ENCODE peak calls at places on chromosomes 1 and 21, in seven cellular contexts. One of them, this sample, is unnamed.

GRCh38 chr1:231376875-231377549 is 38.9 kb downstream of the SPRTN start:
- DNase-seq in stimulated activated CD4-positive, alpha-beta T cell treated with anti-CD3 and anti-CD28 coated beads, Interleukin-1b, Interleukin-23, amount 100 ng/mL, for 4 hours: no peak
- DNase-seq in activated CD4-positive, alpha-beta T cell treated with anti-CD3 and anti-CD28 coated beads, Interleukin-2, amount 50 U/mL, for 1 hour: no peak
- DNase-seq in epithelial cell of esophagus: no peak
- DNase-seq in NAMALWA: no peak
- DNase-seq in memory B cell: no peak
- DNase-seq in NCI-H2081: no peak
- DNase-seq in this sample: no peak

GRCh38 chr1:17192394-17193221 is 12.3 kb upstream of the PADI1 start:
- DNase-seq in memory B cell: no peak
- DNase-seq in stimulated activated CD4-positive, alpha-beta T cell treated with anti-CD3 and anti-CD28 coated beads, Interleukin-1b, Interleukin-23, amount 100 ng/mL, for 4 hours: no peak
- DNase-seq in epithelial cell of esophagus: peak
- DNase-seq in NAMALWA: no peak
- DNase-seq in NCI-H2081: no peak
- DNase-seq in activated CD4-positive, alpha-beta T cell treated with anti-CD3 and anti-CD28 coated beads, Interleukin-2, amount 50 U/mL, for 1 hour: no peak
- DNase-seq in this sample: peak

GRCh38 chr1:205925730-205926129 is 17.5 kb downstream of the SLC26A9 start:
- DNase-seq in activated CD4-positive, alpha-beta T cell treated with anti-CD3 and anti-CD28 coated beads, Interleukin-2, amount 50 U/mL, for 1 hour: no peak
- DNase-seq in memory B cell: no peak
- DNase-seq in NAMALWA: no peak
- DNase-seq in stimulated activated CD4-positive, alpha-beta T cell treated with anti-CD3 and anti-CD28 coated beads, Interleukin-1b, Interleukin-23, amount 100 ng/mL, for 4 hours: no peak
- DNase-seq in epithelial cell of esophagus: peak
- DNase-seq in NCI-H2081: no peak
- DNase-seq in this sample: no peak

GRCh38 chr1:157198619-157199420 is 60.6 kb upstream of the ETV3 start:
- DNase-seq in NCI-H2081: no peak
- DNase-seq in memory B cell: no peak
- DNase-seq in NAMALWA: no peak
- DNase-seq in epithelial cell of esophagus: peak
- DNase-seq in activated CD4-positive, alpha-beta T cell treated with anti-CD3 and anti-CD28 coated beads, Interleukin-2, amount 50 U/mL, for 1 hour: no peak
- DNase-seq in stimulated activated CD4-positive, alpha-beta T cell treated with anti-CD3 and anti-CD28 coated beads, Interleukin-1b, Interleukin-23, amount 100 ng/mL, for 4 hours: no peak
- DNase-seq in this sample: no peak

GRCh38 chr1:231937013-231937754 is 310.6 kb downstream of the DISC1 start:
- DNase-seq in memory B cell: no peak
- DNase-seq in activated CD4-positive, alpha-beta T cell treated with anti-CD3 and anti-CD28 coated beads, Interleukin-2, amount 50 U/mL, for 1 hour: no peak
- DNase-seq in stimulated activated CD4-positive, alpha-beta T cell treated with anti-CD3 and anti-CD28 coated beads, Interleukin-1b, Interleukin-23, amount 100 ng/mL, for 4 hours: no peak
- DNase-seq in NCI-H2081: no peak
- DNase-seq in NAMALWA: no peak
- DNase-seq in epithelial cell of esophagus: no peak
- DNase-seq in this sample: no peak

GRCh38 chr1:61585714-61586113 is 139.2 kb downstream of the TM2D1 start:
- DNase-seq in epithelial cell of esophagus: peak
- DNase-seq in NCI-H2081: peak
- DNase-seq in NAMALWA: no peak
- DNase-seq in activated CD4-positive, alpha-beta T cell treated with anti-CD3 and anti-CD28 coated beads, Interleukin-2, amount 50 U/mL, for 1 hour: no peak
- DNase-seq in stimulated activated CD4-positive, alpha-beta T cell treated with anti-CD3 and anti-CD28 coated beads, Interleukin-1b, Interleukin-23, amount 100 ng/mL, for 4 hours: no peak
- DNase-seq in memory B cell: no peak
- DNase-seq in this sample: no peak

GRCh38 chr1:41695118-41695517 is 210.6 kb upstream of the EDN2 start:
- DNase-seq in memory B cell: no peak
- DNase-seq in activated CD4-positive, alpha-beta T cell treated with anti-CD3 and anti-CD28 coated beads, Interleukin-2, amount 50 U/mL, for 1 hour: no peak
- DNase-seq in epithelial cell of esophagus: peak
- DNase-seq in NAMALWA: no peak
- DNase-seq in stimulated activated CD4-positive, alpha-beta T cell treated with anti-CD3 and anti-CD28 coated beads, Interleukin-1b, Interleukin-23, amount 100 ng/mL, for 4 hours: no peak
- DNase-seq in NCI-H2081: no peak
- DNase-seq in this sample: peak

GRCh38 chr1:232655041-232655745 is 25.3 kb upstream of the SIPA1L2 start:
- DNase-seq in activated CD4-positive, alpha-beta T cell treated with anti-CD3 and anti-CD28 coated beads, Interleukin-2, amount 50 U/mL, for 1 hour: no peak
- DNase-seq in stimulated activated CD4-positive, alpha-beta T cell treated with anti-CD3 and anti-CD28 coated beads, Interleukin-1b, Interleukin-23, amount 100 ng/mL, for 4 hours: no peak
- DNase-seq in NCI-H2081: no peak
- DNase-seq in epithelial cell of esophagus: peak
- DNase-seq in memory B cell: no peak
- DNase-seq in NAMALWA: no peak
- DNase-seq in this sample: peak

GRCh38 chr1:196209265-196209664 is 399.0 kb downstream of the KCNT2 start:
- DNase-seq in NCI-H2081: no peak
- DNase-seq in epithelial cell of esophagus: no peak
- DNase-seq in activated CD4-positive, alpha-beta T cell treated with anti-CD3 and anti-CD28 coated beads, Interleukin-2, amount 50 U/mL, for 1 hour: no peak
- DNase-seq in NAMALWA: no peak
- DNase-seq in stimulated activated CD4-positive, alpha-beta T cell treated with anti-CD3 and anti-CD28 coated beads, Interleukin-1b, Interleukin-23, amount 100 ng/mL, for 4 hours: no peak
- DNase-seq in memory B cell: no peak
- DNase-seq in this sample: no peak

GRCh38 chr1:230986976-230987375 is 8.1 kb downstream of the ARV1 start:
- DNase-seq in NAMALWA: no peak
- DNase-seq in activated CD4-positive, alpha-beta T cell treated with anti-CD3 and anti-CD28 coated beads, Interleukin-2, amount 50 U/mL, for 1 hour: no peak
- DNase-seq in stimulated activated CD4-positive, alpha-beta T cell treated with anti-CD3 and anti-CD28 coated beads, Interleukin-1b, Interleukin-23, amount 100 ng/mL, for 4 hours: no peak
- DNase-seq in epithelial cell of esophagus: peak
- DNase-seq in NCI-H2081: no peak
- DNase-seq in memory B cell: no peak
- DNase-seq in this sample: no peak

GRCh38 chr1:67652800-67653199 is 32.2 kb upstream of the GADD45A start:
- DNase-seq in stimulated activated CD4-positive, alpha-beta T cell treated with anti-CD3 and anti-CD28 coated beads, Interleukin-1b, Interleukin-23, amount 100 ng/mL, for 4 hours: no peak
- DNase-seq in memory B cell: no peak
- DNase-seq in NAMALWA: no peak
- DNase-seq in activated CD4-positive, alpha-beta T cell treated with anti-CD3 and anti-CD28 coated beads, Interleukin-2, amount 50 U/mL, for 1 hour: no peak
- DNase-seq in NCI-H2081: no peak
- DNase-seq in epithelial cell of esophagus: peak
- DNase-seq in this sample: no peak

GRCh38 chr1:79188371-79188770 is 181.8 kb upstream of the ADGRL4 start:
- DNase-seq in memory B cell: no peak
- DNase-seq in stimulated activated CD4-positive, alpha-beta T cell treated with anti-CD3 and anti-CD28 coated beads, Interleukin-1b, Interleukin-23, amount 100 ng/mL, for 4 hours: no peak
- DNase-seq in epithelial cell of esophagus: peak
- DNase-seq in NAMALWA: no peak
- DNase-seq in NCI-H2081: no peak
- DNase-seq in activated CD4-positive, alpha-beta T cell treated with anti-CD3 and anti-CD28 coated beads, Interleukin-2, amount 50 U/mL, for 1 hour: no peak
- DNase-seq in this sample: no peak

GRCh38 chr1:157105298-157105987 is 5.8 kb upstream of the ETV3L start:
- DNase-seq in NCI-H2081: no peak
- DNase-seq in stimulated activated CD4-positive, alpha-beta T cell treated with anti-CD3 and anti-CD28 coated beads, Interleukin-1b, Interleukin-23, amount 100 ng/mL, for 4 hours: no peak
- DNase-seq in NAMALWA: no peak
- DNase-seq in epithelial cell of esophagus: no peak
- DNase-seq in activated CD4-positive, alpha-beta T cell treated with anti-CD3 and anti-CD28 coated beads, Interleukin-2, amount 50 U/mL, for 1 hour: no peak
- DNase-seq in memory B cell: no peak
- DNase-seq in this sample: no peak

GRCh38 chr1:85030536-85030935 is 17.8 kb downstream of the MCOLN3 start:
- DNase-seq in stimulated activated CD4-positive, alpha-beta T cell treated with anti-CD3 and anti-CD28 coated beads, Interleukin-1b, Interleukin-23, amount 100 ng/mL, for 4 hours: no peak
- DNase-seq in memory B cell: no peak
- DNase-seq in activated CD4-positive, alpha-beta T cell treated with anti-CD3 and anti-CD28 coated beads, Interleukin-2, amount 50 U/mL, for 1 hour: no peak
- DNase-seq in NAMALWA: no peak
- DNase-seq in NCI-H2081: no peak
- DNase-seq in epithelial cell of esophagus: no peak
- DNase-seq in this sample: no peak

GRCh38 chr1:150233359-150234308 is 2.3 kb downstream of the ANP32E start:
- DNase-seq in NCI-H2081: no peak
- DNase-seq in activated CD4-positive, alpha-beta T cell treated with anti-CD3 and anti-CD28 coated beads, Interleukin-2, amount 50 U/mL, for 1 hour: peak
- DNase-seq in NAMALWA: peak
- DNase-seq in stimulated activated CD4-positive, alpha-beta T cell treated with anti-CD3 and anti-CD28 coated beads, Interleukin-1b, Interleukin-23, amount 100 ng/mL, for 4 hours: peak
- DNase-seq in epithelial cell of esophagus: peak
- DNase-seq in memory B cell: no peak
- DNase-seq in this sample: no peak

GRCh38 chr1:211376807-211377206 is 50.2 kb downstream of the TRAF5 start:
- DNase-seq in activated CD4-positive, alpha-beta T cell treated with anti-CD3 and anti-CD28 coated beads, Interleukin-2, amount 50 U/mL, for 1 hour: no peak
- DNase-seq in NAMALWA: no peak
- DNase-seq in NCI-H2081: no peak
- DNase-seq in epithelial cell of esophagus: no peak
- DNase-seq in stimulated activated CD4-positive, alpha-beta T cell treated with anti-CD3 and anti-CD28 coated beads, Interleukin-1b, Interleukin-23, amount 100 ng/mL, for 4 hours: no peak
- DNase-seq in memory B cell: no peak
- DNase-seq in this sample: no peak

GRCh38 chr1:214224605-214225354 is 56.2 kb upstream of the SMYD2 start:
- DNase-seq in NAMALWA: no peak
- DNase-seq in stimulated activated CD4-positive, alpha-beta T cell treated with anti-CD3 and anti-CD28 coated beads, Interleukin-1b, Interleukin-23, amount 100 ng/mL, for 4 hours: no peak
- DNase-seq in epithelial cell of esophagus: peak
- DNase-seq in activated CD4-positive, alpha-beta T cell treated with anti-CD3 and anti-CD28 coated beads, Interleukin-2, amount 50 U/mL, for 1 hour: no peak
- DNase-seq in NCI-H2081: no peak
- DNase-seq in memory B cell: no peak
- DNase-seq in this sample: no peak

GRCh38 chr1:224736619-224737352 is 120.7 kb downstream of the CNIH3 start:
- DNase-seq in NCI-H2081: no peak
- DNase-seq in memory B cell: no peak
- DNase-seq in NAMALWA: no peak
- DNase-seq in epithelial cell of esophagus: no peak
- DNase-seq in activated CD4-positive, alpha-beta T cell treated with anti-CD3 and anti-CD28 coated beads, Interleukin-2, amount 50 U/mL, for 1 hour: no peak
- DNase-seq in stimulated activated CD4-positive, alpha-beta T cell treated with anti-CD3 and anti-CD28 coated beads, Interleukin-1b, Interleukin-23, amount 100 ng/mL, for 4 hours: no peak
- DNase-seq in this sample: peak

GRCh38 chr1:39044762-39045161 is 18.6 kb downstream of the NDUFS5 start:
- DNase-seq in activated CD4-positive, alpha-beta T cell treated with anti-CD3 and anti-CD28 coated beads, Interleukin-2, amount 50 U/mL, for 1 hour: no peak
- DNase-seq in NAMALWA: no peak
- DNase-seq in NCI-H2081: no peak
- DNase-seq in memory B cell: no peak
- DNase-seq in stimulated activated CD4-positive, alpha-beta T cell treated with anti-CD3 and anti-CD28 coated beads, Interleukin-1b, Interleukin-23, amount 100 ng/mL, for 4 hours: no peak
- DNase-seq in epithelial cell of esophagus: no peak
- DNase-seq in this sample: no peak

GRCh38 chr1:10170362-10170665 is 40.1 kb upstream of the KIF1B start:
- DNase-seq in NCI-H2081: no peak
- DNase-seq in activated CD4-positive, alpha-beta T cell treated with anti-CD3 and anti-CD28 coated beads, Interleukin-2, amount 50 U/mL, for 1 hour: no peak
- DNase-seq in stimulated activated CD4-positive, alpha-beta T cell treated with anti-CD3 and anti-CD28 coated beads, Interleukin-1b, Interleukin-23, amount 100 ng/mL, for 4 hours: no peak
- DNase-seq in NAMALWA: no peak
- DNase-seq in memory B cell: no peak
- DNase-seq in epithelial cell of esophagus: peak
- DNase-seq in this sample: no peak

GRCh38 chr21:42453301-42454220 is 42.5 kb downstream of the RSPH1 start:
- DNase-seq in activated CD4-positive, alpha-beta T cell treated with anti-CD3 and anti-CD28 coated beads, Interleukin-2, amount 50 U/mL, for 1 hour: no peak
- DNase-seq in stimulated activated CD4-positive, alpha-beta T cell treated with anti-CD3 and anti-CD28 coated beads, Interleukin-1b, Interleukin-23, amount 100 ng/mL, for 4 hours: no peak
- DNase-seq in NAMALWA: no peak
- DNase-seq in NCI-H2081: no peak
- DNase-seq in epithelial cell of esophagus: no peak
- DNase-seq in memory B cell: no peak
- DNase-seq in this sample: no peak

GRCh38 chr1:165884690-165885304 is 57.4 kb downstream of the UCK2 start:
- DNase-seq in epithelial cell of esophagus: no peak
- DNase-seq in NAMALWA: peak
- DNase-seq in memory B cell: no peak
- DNase-seq in activated CD4-positive, alpha-beta T cell treated with anti-CD3 and anti-CD28 coated beads, Interleukin-2, amount 50 U/mL, for 1 hour: no peak
- DNase-seq in stimulated activated CD4-positive, alpha-beta T cell treated with anti-CD3 and anti-CD28 coated beads, Interleukin-1b, Interleukin-23, amount 100 ng/mL, for 4 hours: no peak
- DNase-seq in NCI-H2081: no peak
- DNase-seq in this sample: peak

GRCh38 chr1:62209931-62210595 is 15.4 kb downstream of the L1TD1 start:
- DNase-seq in epithelial cell of esophagus: peak
- DNase-seq in activated CD4-positive, alpha-beta T cell treated with anti-CD3 and anti-CD28 coated beads, Interleukin-2, amount 50 U/mL, for 1 hour: no peak
- DNase-seq in NAMALWA: no peak
- DNase-seq in stimulated activated CD4-positive, alpha-beta T cell treated with anti-CD3 and anti-CD28 coated beads, Interleukin-1b, Interleukin-23, amount 100 ng/mL, for 4 hours: no peak
- DNase-seq in memory B cell: no peak
- DNase-seq in NCI-H2081: no peak
- DNase-seq in this sample: no peak

GRCh38 chr1:100785399-100786082 is 66.0 kb downstream of the VCAM1 start:
- DNase-seq in stimulated activated CD4-positive, alpha-beta T cell treated with anti-CD3 and anti-CD28 coated beads, Interleukin-1b, Interleukin-23, amount 100 ng/mL, for 4 hours: no peak
- DNase-seq in memory B cell: no peak
- DNase-seq in NCI-H2081: no peak
- DNase-seq in epithelial cell of esophagus: no peak
- DNase-seq in activated CD4-positive, alpha-beta T cell treated with anti-CD3 and anti-CD28 coated beads, Interleukin-2, amount 50 U/mL, for 1 hour: no peak
- DNase-seq in NAMALWA: no peak
- DNase-seq in this sample: peak

GRCh38 chr1:63688302-63688701 is 85.5 kb upstream of the ROR1 start:
- DNase-seq in epithelial cell of esophagus: no peak
- DNase-seq in activated CD4-positive, alpha-beta T cell treated with anti-CD3 and anti-CD28 coated beads, Interleukin-2, amount 50 U/mL, for 1 hour: no peak
- DNase-seq in memory B cell: no peak
- DNase-seq in NAMALWA: no peak
- DNase-seq in stimulated activated CD4-positive, alpha-beta T cell treated with anti-CD3 and anti-CD28 coated beads, Interleukin-1b, Interleukin-23, amount 100 ng/mL, for 4 hours: no peak
- DNase-seq in NCI-H2081: no peak
- DNase-seq in this sample: no peak

GRCh38 chr21:45076245-45076661 is 1.9 kb downstream of the ADARB1 start:
- DNase-seq in activated CD4-positive, alpha-beta T cell treated with anti-CD3 and anti-CD28 coated beads, Interleukin-2, amount 50 U/mL, for 1 hour: no peak
- DNase-seq in NAMALWA: no peak
- DNase-seq in stimulated activated CD4-positive, alpha-beta T cell treated with anti-CD3 and anti-CD28 coated beads, Interleukin-1b, Interleukin-23, amount 100 ng/mL, for 4 hours: no peak
- DNase-seq in NCI-H2081: no peak
- DNase-seq in memory B cell: no peak
- DNase-seq in epithelial cell of esophagus: peak
- DNase-seq in this sample: no peak

GRCh38 chr1:147640553-147641165 is 29.7 kb downstream of the ACP6 start:
- DNase-seq in activated CD4-positive, alpha-beta T cell treated with anti-CD3 and anti-CD28 coated beads, Interleukin-2, amount 50 U/mL, for 1 hour: peak
- DNase-seq in epithelial cell of esophagus: peak
- DNase-seq in NAMALWA: peak
- DNase-seq in NCI-H2081: peak
- DNase-seq in memory B cell: peak
- DNase-seq in stimulated activated CD4-positive, alpha-beta T cell treated with anti-CD3 and anti-CD28 coated beads, Interleukin-1b, Interleukin-23, amount 100 ng/mL, for 4 hours: peak
- DNase-seq in this sample: no peak

GRCh38 chr1:15339580-15339979 is 70.1 kb upstream of the EFHD2 start:
- DNase-seq in stimulated activated CD4-positive, alpha-beta T cell treated with anti-CD3 and anti-CD28 coated beads, Interleukin-1b, Interleukin-23, amount 100 ng/mL, for 4 hours: no peak
- DNase-seq in activated CD4-positive, alpha-beta T cell treated with anti-CD3 and anti-CD28 coated beads, Interleukin-2, amount 50 U/mL, for 1 hour: no peak
- DNase-seq in NCI-H2081: no peak
- DNase-seq in epithelial cell of esophagus: no peak
- DNase-seq in memory B cell: no peak
- DNase-seq in NAMALWA: no peak
- DNase-seq in this sample: no peak

GRCh38 chr21:42193131-42193671 is 25.7 kb upstream of the ABCG1 start:
- DNase-seq in epithelial cell of esophagus: peak
- DNase-seq in activated CD4-positive, alpha-beta T cell treated with anti-CD3 and anti-CD28 coated beads, Interleukin-2, amount 50 U/mL, for 1 hour: peak
- DNase-seq in stimulated activated CD4-positive, alpha-beta T cell treated with anti-CD3 and anti-CD28 coated beads, Interleukin-1b, Interleukin-23, amount 100 ng/mL, for 4 hours: no peak
- DNase-seq in memory B cell: no peak
- DNase-seq in NAMALWA: no peak
- DNase-seq in NCI-H2081: no peak
- DNase-seq in this sample: no peak

GRCh38 chr1:233114159-233114558 is 163.7 kb downstream of the NTPCR start:
- DNase-seq in activated CD4-positive, alpha-beta T cell treated with anti-CD3 and anti-CD28 coated beads, Interleukin-2, amount 50 U/mL, for 1 hour: no peak
- DNase-seq in stimulated activated CD4-positive, alpha-beta T cell treated with anti-CD3 and anti-CD28 coated beads, Interleukin-1b, Interleukin-23, amount 100 ng/mL, for 4 hours: no peak
- DNase-seq in epithelial cell of esophagus: peak
- DNase-seq in memory B cell: no peak
- DNase-seq in NAMALWA: no peak
- DNase-seq in NCI-H2081: no peak
- DNase-seq in this sample: peak

GRCh38 chr1:225655509-225656258 is 2.8 kb upstream of the ENAH start:
- DNase-seq in activated CD4-positive, alpha-beta T cell treated with anti-CD3 and anti-CD28 coated beads, Interleukin-2, amount 50 U/mL, for 1 hour: no peak
- DNase-seq in memory B cell: no peak
- DNase-seq in NAMALWA: peak
- DNase-seq in NCI-H2081: no peak
- DNase-seq in epithelial cell of esophagus: peak
- DNase-seq in stimulated activated CD4-positive, alpha-beta T cell treated with anti-CD3 and anti-CD28 coated beads, Interleukin-1b, Interleukin-23, amount 100 ng/mL, for 4 hours: no peak
- DNase-seq in this sample: no peak

GRCh38 chr1:119771016-119771415 is 2.3 kb upstream of the HMGCS2 start:
- DNase-seq in NCI-H2081: no peak
- DNase-seq in NAMALWA: peak
- DNase-seq in epithelial cell of esophagus: no peak
- DNase-seq in memory B cell: no peak
- DNase-seq in stimulated activated CD4-positive, alpha-beta T cell treated with anti-CD3 and anti-CD28 coated beads, Interleukin-1b, Interleukin-23, amount 100 ng/mL, for 4 hours: no peak
- DNase-seq in activated CD4-positive, alpha-beta T cell treated with anti-CD3 and anti-CD28 coated beads, Interleukin-2, amount 50 U/mL, for 1 hour: no peak
- DNase-seq in this sample: no peak

GRCh38 chr1:40141878-40142535 is 19.2 kb upstream of the RLF start:
- DNase-seq in memory B cell: no peak
- DNase-seq in NAMALWA: no peak
- DNase-seq in activated CD4-positive, alpha-beta T cell treated with anti-CD3 and anti-CD28 coated beads, Interleukin-2, amount 50 U/mL, for 1 hour: no peak
- DNase-seq in epithelial cell of esophagus: no peak
- DNase-seq in NCI-H2081: no peak
- DNase-seq in stimulated activated CD4-positive, alpha-beta T cell treated with anti-CD3 and anti-CD28 coated beads, Interleukin-1b, Interleukin-23, amount 100 ng/mL, for 4 hours: no peak
- DNase-seq in this sample: no peak

GRCh38 chr1:84665703-84666317 is 24.5 kb downstream of the SSX2IP start:
- DNase-seq in activated CD4-positive, alpha-beta T cell treated with anti-CD3 and anti-CD28 coated beads, Interleukin-2, amount 50 U/mL, for 1 hour: no peak
- DNase-seq in NCI-H2081: no peak
- DNase-seq in epithelial cell of esophagus: no peak
- DNase-seq in memory B cell: no peak
- DNase-seq in stimulated activated CD4-positive, alpha-beta T cell treated with anti-CD3 and anti-CD28 coated beads, Interleukin-1b, Interleukin-23, amount 100 ng/mL, for 4 hours: no peak
- DNase-seq in NAMALWA: no peak
- DNase-seq in this sample: no peak

GRCh38 chr1:212635141-212635601 is 26.6 kb downstream of the ATF3 start:
- DNase-seq in NAMALWA: peak
- DNase-seq in activated CD4-positive, alpha-beta T cell treated with anti-CD3 and anti-CD28 coated beads, Interleukin-2, amount 50 U/mL, for 1 hour: no peak
- DNase-seq in memory B cell: no peak
- DNase-seq in stimulated activated CD4-positive, alpha-beta T cell treated with anti-CD3 and anti-CD28 coated beads, Interleukin-1b, Interleukin-23, amount 100 ng/mL, for 4 hours: no peak
- DNase-seq in epithelial cell of esophagus: no peak
- DNase-seq in NCI-H2081: no peak
- DNase-seq in this sample: no peak

GRCh38 chr1:21490774-21491482 is 18.3 kb upstream of the ALPL start:
- DNase-seq in NAMALWA: peak
- DNase-seq in epithelial cell of esophagus: peak
- DNase-seq in NCI-H2081: no peak
- DNase-seq in memory B cell: no peak
- DNase-seq in stimulated activated CD4-positive, alpha-beta T cell treated with anti-CD3 and anti-CD28 coated beads, Interleukin-1b, Interleukin-23, amount 100 ng/mL, for 4 hours: no peak
- DNase-seq in activated CD4-positive, alpha-beta T cell treated with anti-CD3 and anti-CD28 coated beads, Interleukin-2, amount 50 U/mL, for 1 hour: no peak
- DNase-seq in this sample: no peak

This sample was measured in HL-60.